ENCODE peak calls at places on chromosome 11, in ten cellular contexts. I is Caco-2; O is pancreas; W is GM23248; T is HCT116; L is heart left ventricle; K is CD4-positive, alpha-beta memory T cell; H is naive thymus-derived CD4-positive, alpha-beta T cell; B is adipocyte; Y is heart right ventricle. N is an unnamed sample.
A peak's percentile ranks its signal among the peaks of the same experiment; 100 is the strongest.

GRCh38 chr11:45180888-45181594 is 34.6 kb downstream of the PRDM11 start:
- DNase-seq in I (peak; percentile 79), O (peak; percentile 71), W (peak; percentile 86), T (peak; percentile 31), L (peak; percentile 83), K (no peak), H (no peak), B (peak; percentile 93), Y (peak; percentile 54), N (no peak)

GRCh38 chr11:113242767-113243397 is 71.5 kb upstream of the TTC12 start:
- DNase-seq in I (no peak), O (no peak), W (peak; percentile 80), T (no peak), L (no peak), K (no peak), H (no peak), B (peak; percentile 72), Y (no peak), N (no peak)

GRCh38 chr11:19519912-19520641 is 192.6 kb upstream of the NAV2 start:
- DNase-seq in I (no peak), O (no peak), W (no peak), T (no peak), L (no peak), K (no peak), H (no peak), B (no peak), Y (peak; percentile 7), N (no peak)

GRCh38 chr11:3121931-3122774 is 43.0 kb downstream of the OSBPL5 start:
- DNase-seq in I (no peak), O (no peak), W (no peak), T (no peak), L (peak; percentile 55), K (no peak), H (no peak), B (no peak), Y (no peak), N (no peak)

GRCh38 chr11:65181569-65182257 is at the start of gene CAPN1:
- DNase-seq in I (peak; percentile 88), O (peak; percentile 85), W (peak; percentile 88), T (peak; percentile 87), L (peak; percentile 92), K (peak; percentile 54), H (peak; percentile 71), B (peak; percentile 85), Y (peak; percentile 82), N (peak; percentile 88)

GRCh38 chr11:131808466-131808865 is 438.1 kb downstream of the NTM start:
- DNase-seq in I (no peak), O (no peak), W (no peak), T (no peak), L (no peak), K (no peak), H (no peak), B (no peak), Y (no peak), N (no peak)

GRCh38 chr11:2524446-2525165 is 79.8 kb downstream of the KCNQ1 start:
- DNase-seq in I (no peak), O (peak; percentile 0), W (no peak), T (no peak), L (peak; percentile 47), K (no peak), H (no peak), B (no peak), Y (no peak), N (no peak)

GRCh38 chr11:69892986-69893555 is 73.9 kb upstream of the FGF3 start:
- DNase-seq in I (no peak), O (no peak), W (no peak), T (no peak), L (peak; percentile 40), K (no peak), H (no peak), B (no peak), Y (no peak), N (no peak)

GRCh38 chr11:32602657-32603410 is 19.2 kb downstream of the EIF3M start:
- DNase-seq in I (no peak), O (no peak), W (peak; percentile 45), T (no peak), L (no peak), K (no peak), H (no peak), B (no peak), Y (no peak), N (no peak)

GRCh38 chr11:12185914-12186313 is 75.5 kb downstream of the MICAL2 start:
- DNase-seq in I (no peak), O (no peak), W (no peak), T (no peak), L (no peak), K (no peak), H (no peak), B (peak; percentile 69), Y (peak; percentile 53), N (no peak)

GRCh38 chr11:71502871-71503435 is 24.1 kb upstream of the KRTAP5-7 start:
- DNase-seq in I (no peak), O (no peak), W (no peak), T (no peak), L (no peak), K (no peak), H (no peak), B (no peak), Y (no peak), N (no peak)

GRCh38 chr11:111305403-111305802 is 7.1 kb downstream of the POU2AF3 start:
- DNase-seq in I (no peak), O (no peak), W (no peak), T (no peak), L (no peak), K (no peak), H (no peak), B (no peak), Y (no peak), N (no peak)

GRCh38 chr11:126695293-126695692 is 305.3 kb downstream of the KIRREL3 start:
- DNase-seq in I (no peak), O (no peak), W (peak; percentile 37), T (no peak), L (no peak), K (no peak), H (no peak), B (no peak), Y (no peak), N (no peak)

GRCh38 chr11:47606731-47607130 is 12.5 kb upstream of the C1QTNF4 start:
- DNase-seq in I (no peak), O (no peak), W (peak; percentile 74), T (no peak), L (no peak), K (no peak), H (no peak), B (no peak), Y (peak; percentile 34), N (no peak)

GRCh38 chr11:54985731-54986130 is 276.2 kb upstream of the TRIM48 start:
- DNase-seq in I (no peak), O (no peak), W (no peak), T (no peak), L (no peak), K (no peak), H (no peak), B (no peak), Y (no peak), N (no peak)

GRCh38 chr11:77109236-77110019 is 6.8 kb downstream of the OMP start:
- DNase-seq in I (no peak), O (no peak), W (peak; percentile 65), T (no peak), L (no peak), K (no peak), H (no peak), B (peak; percentile 18), Y (no peak), N (no peak)
- H3K9me3 ChIP-seq in I (no peaks in the 10 kb centered on the region), O (no peaks in the 10 kb centered on the region), W (no peaks in the 10 kb centered on the region), T (no peaks in the 10 kb centered on the region), L (no peaks in the 10 kb centered on the region), K (no peaks in the 10 kb centered on the region), H (no peaks in the 10 kb centered on the region), B (no peaks in the 10 kb centered on the region), Y (no peaks in the 10 kb centered on the region), N (no peaks in the 10 kb centered on the region)

DNA sequence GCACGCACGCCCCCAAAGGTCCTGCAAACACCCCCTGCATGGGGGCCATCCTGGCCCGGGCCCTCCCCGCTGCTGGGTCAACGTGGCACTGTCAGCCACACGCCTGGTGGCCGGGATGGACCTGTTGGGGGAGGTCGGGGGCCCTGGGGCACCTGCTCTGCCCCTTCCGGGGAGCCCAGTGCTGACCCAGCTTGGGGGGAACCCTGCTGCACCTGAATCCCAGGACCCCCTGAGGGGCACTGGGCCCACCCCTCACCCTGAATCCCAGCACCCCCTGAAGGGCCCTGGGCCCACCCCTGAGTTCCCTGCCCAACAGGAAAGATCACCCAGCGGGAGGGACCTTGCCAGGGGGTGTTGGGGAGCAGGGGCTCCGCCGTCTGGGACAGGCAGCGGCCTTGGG is 413 bp upstream of the MUC6 start:
- DNase-seq in I (no peak), O (no peak), W (no peak), T (no peak), L (no peak), K (no peak), H (peak; percentile 2), B (no peak), Y (no peak), N (no peak)
- H3K9me3 ChIP-seq in I (no peaks in the 10 kb centered on the region), O (no peaks in the 10 kb centered on the region), W (no peaks in the 10 kb centered on the region), T (no peaks in the 10 kb centered on the region), L (no peaks in the 10 kb centered on the region), K (no peaks in the 10 kb centered on the region), H (no peaks in the 10 kb centered on the region), B (no peaks in the 10 kb centered on the region), Y (no peaks in the 10 kb centered on the region), N (no peaks in the 10 kb centered on the region)

DNA sequence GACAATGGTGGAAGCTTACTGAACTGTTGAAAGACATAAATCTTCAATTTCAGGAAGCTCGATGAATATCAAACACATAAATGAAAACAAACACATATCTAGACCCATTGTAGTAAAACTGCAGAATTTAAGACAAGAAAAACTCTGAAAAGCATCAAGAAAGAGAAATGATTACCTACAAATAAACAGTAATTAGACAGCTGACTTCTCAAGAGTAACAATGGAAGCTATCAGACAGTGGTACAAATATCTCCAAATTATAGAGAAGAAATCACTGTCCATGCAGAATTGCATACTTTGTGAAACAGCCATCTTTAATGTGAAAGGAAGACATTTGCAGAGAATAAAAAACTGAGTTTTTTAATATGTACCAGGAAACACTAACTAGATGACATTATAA is 45.7 kb downstream of the ANO3 start:
- DNase-seq in I (no peak), O (no peak), W (peak; percentile 3), T (no peak), L (no peak), K (no peak), H (no peak), B (peak; percentile 1), Y (no peak), N (no peak)
- H3K9me3 ChIP-seq in I (peaks cover 11% of the 10 kb centered on the region), O (no peaks in the 10 kb centered on the region), W (no peaks in the 10 kb centered on the region), T (peaks cover 14% of the 10 kb centered on the region), L (no peaks in the 10 kb centered on the region), K (no peaks in the 10 kb centered on the region), H (no peaks in the 10 kb centered on the region), B (peaks cover 45% of the 10 kb centered on the region), Y (peaks cover 18% of the 10 kb centered on the region), N (peaks cover 14% of the 10 kb centered on the region)

DNA sequence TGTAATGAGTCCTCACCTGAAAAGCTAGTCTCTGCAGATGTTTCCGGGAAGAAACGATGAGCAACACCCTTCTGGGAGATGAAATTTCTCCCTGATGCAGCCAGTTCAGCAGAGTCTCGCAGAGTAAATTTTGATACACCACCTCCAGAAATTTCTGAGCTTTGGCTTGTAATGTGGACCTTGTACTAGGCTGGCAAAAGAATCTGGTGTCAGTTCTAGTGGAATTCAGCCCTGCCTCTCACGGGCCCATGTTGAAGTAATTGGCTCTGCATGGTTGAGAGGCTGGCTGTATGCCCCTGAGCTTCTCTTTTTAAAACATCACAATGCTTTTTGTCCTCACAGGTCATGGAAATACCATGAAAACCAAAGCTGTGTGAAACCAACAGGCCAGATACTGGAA is at the start of gene GLYAT:
- DNase-seq in I (no peak), O (no peak), W (no peak), T (no peak), L (no peak), K (no peak), H (no peak), B (peak; percentile 8), Y (no peak), N (no peak)
- H3K9me3 ChIP-seq in I (no peaks in the 10 kb centered on the region), O (no peaks in the 10 kb centered on the region), W (no peaks in the 10 kb centered on the region), T (no peaks in the 10 kb centered on the region), L (no peaks in the 10 kb centered on the region), K (no peaks in the 10 kb centered on the region), H (no peaks in the 10 kb centered on the region), B (no peaks in the 10 kb centered on the region), Y (no peaks in the 10 kb centered on the region), N (no peaks in the 10 kb centered on the region)

N was measured in right atrium auricular region.